ENCODE peak calls at places on chromosome 14, in seven cellular contexts. One of them, this sample, is unnamed.

GRCh38 chr14:32560213-32560857 is 231.2 kb downstream of the AKAP6 start:
- DNase-seq in body of pancreas: peak
- DNase-seq in IMR-90: peak
- DNase-seq in NB4: peak
- DNase-seq in lower leg skin: no peak
- DNase-seq in ovary: peak
- DNase-seq in A549: peak
- DNase-seq in this sample: peak

GRCh38 chr14:85701763-85702162 is 171.8 kb downstream of the FLRT2 start:
- DNase-seq in body of pancreas: no peak
- DNase-seq in IMR-90: no peak
- DNase-seq in NB4: no peak
- DNase-seq in lower leg skin: no peak
- DNase-seq in ovary: no peak
- DNase-seq in A549: no peak
- DNase-seq in this sample: no peak

GRCh38 chr14:100586153-100586519 is 1.1 kb downstream of the BEGAIN start:
- DNase-seq in body of pancreas: no peak
- DNase-seq in IMR-90: no peak
- DNase-seq in NB4: no peak
- DNase-seq in lower leg skin: peak
- DNase-seq in ovary: no peak
- DNase-seq in A549: no peak
- DNase-seq in this sample: no peak

GRCh38 chr14:32697704-32698103 is 241.0 kb upstream of the NPAS3 start:
- DNase-seq in body of pancreas: no peak
- DNase-seq in IMR-90: peak
- DNase-seq in NB4: no peak
- DNase-seq in lower leg skin: no peak
- DNase-seq in ovary: no peak
- DNase-seq in A549: no peak
- DNase-seq in this sample: no peak

GRCh38 chr14:74937171-74937570 is 14.1 kb upstream of the RPS6KL1 start:
- DNase-seq in body of pancreas: no peak
- DNase-seq in IMR-90: no peak
- DNase-seq in NB4: no peak
- DNase-seq in lower leg skin: no peak
- DNase-seq in ovary: no peak
- DNase-seq in A549: no peak
- DNase-seq in this sample: no peak

GRCh38 chr14:59028476-59029202 is 159.8 kb upstream of the DAAM1 start:
- DNase-seq in body of pancreas: peak
- DNase-seq in IMR-90: peak
- DNase-seq in NB4: peak
- DNase-seq in lower leg skin: peak
- DNase-seq in ovary: peak
- DNase-seq in A549: peak
- DNase-seq in this sample: peak

GRCh38 chr14:80055226-80055625 is 156.1 kb downstream of the DIO2 start:
- DNase-seq in body of pancreas: no peak
- DNase-seq in IMR-90: peak
- DNase-seq in NB4: no peak
- DNase-seq in lower leg skin: no peak
- DNase-seq in ovary: no peak
- DNase-seq in A549: no peak
- DNase-seq in this sample: no peak

GRCh38 chr14:76117789-76118188 is 33.9 kb upstream of the GPATCH2L start:
- DNase-seq in body of pancreas: no peak
- DNase-seq in IMR-90: no peak
- DNase-seq in NB4: no peak
- DNase-seq in lower leg skin: no peak
- DNase-seq in ovary: no peak
- DNase-seq in A549: no peak
- DNase-seq in this sample: no peak

GRCh38 chr14:65303185-65303901 is 109.2 kb upstream of the FUT8 start:
- DNase-seq in body of pancreas: no peak
- DNase-seq in IMR-90: peak
- DNase-seq in NB4: no peak
- DNase-seq in lower leg skin: no peak
- DNase-seq in ovary: no peak
- DNase-seq in A549: no peak
- DNase-seq in this sample: no peak

GRCh38 chr14:50978521-50978871 is 34.2 kb upstream of the PYGL start:
- DNase-seq in body of pancreas: no peak
- DNase-seq in IMR-90: no peak
- DNase-seq in NB4: no peak
- DNase-seq in lower leg skin: no peak
- DNase-seq in ovary: no peak
- DNase-seq in A549: no peak
- DNase-seq in this sample: no peak

GRCh38 chr14:105328678-105329390 is 14.3 kb downstream of the PACS2 start:
- DNase-seq in body of pancreas: no peak
- DNase-seq in IMR-90: no peak
- DNase-seq in NB4: peak
- DNase-seq in lower leg skin: no peak
- DNase-seq in ovary: no peak
- DNase-seq in A549: no peak
- DNase-seq in this sample: no peak

GRCh38 chr14:93725002-93725582 is 63.2 kb downstream of the PRIMA1 start:
- DNase-seq in body of pancreas: no peak
- DNase-seq in IMR-90: no peak
- DNase-seq in NB4: no peak
- DNase-seq in lower leg skin: no peak
- DNase-seq in ovary: no peak
- DNase-seq in A549: no peak
- DNase-seq in this sample: no peak

GRCh38 chr14:100653409-100653808 is 66.2 kb upstream of the BEGAIN start:
- DNase-seq in body of pancreas: no peak
- DNase-seq in IMR-90: no peak
- DNase-seq in NB4: peak
- DNase-seq in lower leg skin: no peak
- DNase-seq in ovary: no peak
- DNase-seq in A549: no peak
- DNase-seq in this sample: no peak

GRCh38 chr14:90583427-90583826 is 186.6 kb downstream of the CALM1 start:
- DNase-seq in body of pancreas: no peak
- DNase-seq in IMR-90: no peak
- DNase-seq in NB4: no peak
- DNase-seq in lower leg skin: no peak
- DNase-seq in ovary: no peak
- DNase-seq in A549: no peak
- DNase-seq in this sample: no peak

GRCh38 chr14:26598081-26598671 is 343 bp upstream of the NOVA1 start:
- DNase-seq in body of pancreas: peak
- DNase-seq in IMR-90: peak
- DNase-seq in NB4: no peak
- DNase-seq in lower leg skin: peak
- DNase-seq in ovary: peak
- DNase-seq in A549: peak
- DNase-seq in this sample: peak

GRCh38 chr14:22900088-22900799 is 17.2 kb downstream of the REM2 start:
- DNase-seq in body of pancreas: no peak
- DNase-seq in IMR-90: peak
- DNase-seq in NB4: peak
- DNase-seq in lower leg skin: no peak
- DNase-seq in ovary: no peak
- DNase-seq in A549: peak
- DNase-seq in this sample: peak

GRCh38 chr14:72891666-72892102 is 2.2 kb downstream of the DPF3 start:
- DNase-seq in body of pancreas: no peak
- DNase-seq in IMR-90: no peak
- DNase-seq in NB4: no peak
- DNase-seq in lower leg skin: no peak
- DNase-seq in ovary: no peak
- DNase-seq in A549: no peak
- DNase-seq in this sample: no peak

GRCh38 chr14:72893636-72894322 is at the start of gene DPF3:
- DNase-seq in body of pancreas: peak
- DNase-seq in IMR-90: peak
- DNase-seq in NB4: peak
- DNase-seq in lower leg skin: peak
- DNase-seq in ovary: peak
- DNase-seq in A549: peak
- DNase-seq in this sample: peak

GRCh38 chr14:72894323-72894622 is 372 bp upstream of the DPF3 start:
- DNase-seq in body of pancreas: no peak
- DNase-seq in IMR-90: no peak
- DNase-seq in NB4: no peak
- DNase-seq in lower leg skin: no peak
- DNase-seq in ovary: no peak
- DNase-seq in A549: no peak
- DNase-seq in this sample: no peak

GRCh38 chr14:72892879-72893635 is 844 bp downstream of the DPF3 start:
- DNase-seq in body of pancreas: peak
- DNase-seq in IMR-90: no peak
- DNase-seq in NB4: peak
- DNase-seq in lower leg skin: no peak
- DNase-seq in ovary: peak
- DNase-seq in A549: no peak
- DNase-seq in this sample: peak

GRCh38 chr14:72892103-72892878 is 1.6 kb downstream of the DPF3 start:
- DNase-seq in body of pancreas: peak
- DNase-seq in IMR-90: peak
- DNase-seq in NB4: no peak
- DNase-seq in lower leg skin: no peak
- DNase-seq in ovary: peak
- DNase-seq in A549: no peak
- DNase-seq in this sample: peak
- H3K4me3 ChIP-seq in body of pancreas: peak
- H3K4me3 ChIP-seq in IMR-90: peak
- H3K4me3 ChIP-seq in NB4: no peak
- H3K4me3 ChIP-seq in lower leg skin: peak
- H3K4me3 ChIP-seq in ovary: peak
- H3K4me3 ChIP-seq in A549: peak
- H3K4me3 ChIP-seq in this sample: peak

DNA sequence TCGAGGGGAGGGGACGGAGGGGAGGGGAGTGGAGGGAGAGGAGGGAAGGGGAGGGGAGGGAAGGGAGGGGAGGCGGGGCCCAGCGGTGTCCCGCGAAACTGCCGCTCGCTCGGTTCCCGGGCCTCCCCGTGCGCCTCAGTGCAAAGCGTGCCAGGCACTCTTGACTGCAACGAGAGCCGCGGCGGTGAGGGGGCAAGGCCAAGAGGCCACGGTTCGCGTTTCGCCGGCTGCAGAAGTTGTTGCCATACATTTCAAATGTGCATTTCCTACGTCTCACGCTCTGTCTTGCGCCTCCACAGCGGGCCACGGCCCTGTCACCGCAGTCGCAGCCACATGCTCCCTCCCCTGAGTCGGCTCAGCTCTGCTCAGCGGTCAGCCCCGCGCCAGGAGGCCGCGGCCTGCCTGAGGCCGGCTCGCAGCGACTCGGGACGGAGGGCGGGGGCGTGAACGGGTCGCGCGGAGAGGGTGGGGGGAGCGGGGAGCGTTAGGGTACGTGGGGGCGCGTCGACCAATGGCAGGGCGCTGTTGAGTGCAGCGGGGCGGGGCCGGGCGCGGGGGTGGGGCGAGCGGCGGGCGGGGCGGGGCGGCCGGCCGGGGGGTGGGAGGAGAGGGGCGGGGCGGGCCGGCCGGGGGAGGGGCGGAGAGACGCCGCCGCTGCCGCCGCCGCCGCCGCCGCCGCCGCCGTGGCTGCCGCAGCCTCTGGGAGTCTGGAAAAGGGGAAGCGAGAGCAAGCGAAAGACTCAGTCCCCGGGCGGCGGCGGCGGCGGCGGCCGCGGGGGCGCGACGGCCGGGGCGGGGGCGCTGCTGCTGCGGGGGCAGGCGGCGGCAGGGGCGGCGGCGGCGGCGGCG is at the start of gene PPP2R5C:
- DNase-seq in body of pancreas: peak
- DNase-seq in IMR-90: peak
- DNase-seq in NB4: peak
- DNase-seq in lower leg skin: peak
- DNase-seq in ovary: peak
- DNase-seq in A549: peak
- DNase-seq in this sample: peak
- TF ChIP-seq POLR2A in body of pancreas: peak
- TF ChIP-seq POLR2A in IMR-90: peak
- TF ChIP-seq POLR2A in NB4: peak
- TF ChIP-seq POLR2A in lower leg skin: no peak
- TF ChIP-seq POLR2A in ovary: peak
- TF ChIP-seq POLR2A in A549: peak
- TF ChIP-seq POLR2A in this sample: peak

GRCh38 chr14:103499709-103500108 is 22.9 kb downstream of the CKB start:
- DNase-seq in body of pancreas: no peak
- DNase-seq in IMR-90: no peak
- DNase-seq in NB4: no peak
- DNase-seq in lower leg skin: peak
- DNase-seq in ovary: no peak
- DNase-seq in A549: no peak
- DNase-seq in this sample: no peak
- TF ChIP-seq CTCF in body of pancreas: no peak
- TF ChIP-seq CTCF in IMR-90: no peak
- TF ChIP-seq CTCF in NB4: no peak
- TF ChIP-seq CTCF in lower leg skin: no peak
- TF ChIP-seq CTCF in ovary: no peak
- TF ChIP-seq CTCF in A549: no peak
- TF ChIP-seq CTCF in this sample: no peak

GRCh38 chr14:67819563-67820411 is at the start of gene RAD51B:
- DNase-seq in body of pancreas: peak
- DNase-seq in IMR-90: peak
- DNase-seq in NB4: peak
- DNase-seq in lower leg skin: peak
- DNase-seq in ovary: peak
- DNase-seq in A549: peak
- DNase-seq in this sample: peak

GRCh38 chr14:67816326-67817009 is at the start of gene ZFYVE26:
- DNase-seq in body of pancreas: peak
- DNase-seq in IMR-90: peak
- DNase-seq in NB4: peak
- DNase-seq in lower leg skin: peak
- DNase-seq in ovary: peak
- DNase-seq in A549: peak
- DNase-seq in this sample: peak

GRCh38 chr14:67815573-67816235 is 686 bp downstream of the ZFYVE26 start:
- DNase-seq in body of pancreas: no peak
- DNase-seq in IMR-90: peak
- DNase-seq in NB4: peak
- DNase-seq in lower leg skin: no peak
- DNase-seq in ovary: no peak
- DNase-seq in A549: no peak
- DNase-seq in this sample: no peak

GRCh38 chr14:67817750-67818438 is 1.5 kb upstream of the ZFYVE26 start:
- DNase-seq in body of pancreas: no peak
- DNase-seq in IMR-90: no peak
- DNase-seq in NB4: peak
- DNase-seq in lower leg skin: no peak
- DNase-seq in ovary: no peak
- DNase-seq in A549: no peak
- DNase-seq in this sample: no peak

DNA sequence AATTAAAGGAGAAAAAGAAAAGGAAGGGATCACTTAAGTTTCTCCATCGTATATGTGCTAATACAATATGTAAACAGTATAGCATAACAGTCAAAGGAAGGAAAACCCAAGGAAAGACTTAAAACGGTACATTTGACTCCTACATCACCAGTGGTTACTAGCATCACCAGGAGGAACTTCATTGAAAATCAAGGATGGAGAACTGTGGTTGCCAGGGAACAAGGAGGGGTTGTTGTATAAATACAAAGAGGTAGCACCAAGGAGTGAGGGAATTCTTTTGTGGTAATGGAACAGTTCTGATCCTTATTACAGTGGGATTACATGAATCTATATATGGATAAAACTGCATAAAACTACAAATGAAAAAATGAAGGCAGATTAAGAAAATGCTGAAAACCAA is 1.6 kb downstream of the ZFYVE26 start:
- DNase-seq in body of pancreas: no peak
- DNase-seq in IMR-90: no peak
- DNase-seq in NB4: no peak
- DNase-seq in lower leg skin: no peak
- DNase-seq in ovary: no peak
- DNase-seq in A549: no peak
- DNase-seq in this sample: no peak
- H3K4me3 ChIP-seq in body of pancreas: no peak
- H3K4me3 ChIP-seq in IMR-90: no peak
- H3K4me3 ChIP-seq in NB4: peak
- H3K4me3 ChIP-seq in lower leg skin: no peak
- H3K4me3 ChIP-seq in ovary: no peak
- H3K4me3 ChIP-seq in A549: no peak
- H3K4me3 ChIP-seq in this sample: no peak

This sample was measured in transverse colon.